ENCODE peak calls at places on chromosomes 6 and 20, in nine cellular contexts. One of them, this sample, is unnamed.

GRCh38 chr20:19047040-19047950 is 165.1 kb upstream of the SLC24A3 start:
- DNase-seq in adrenal gland: no peak
- DNase-seq in body of pancreas: peak
- DNase-seq in endothelial cell of umbilical vein: no peak
- DNase-seq in GM12878: no peak
- DNase-seq in H54: no peak
- DNase-seq in transverse colon: peak
- DNase-seq in GM12891: no peak
- DNase-seq in uterus: peak
- DNase-seq in this sample: no peak

GRCh38 chr20:15925376-15925775 is 647.9 kb downstream of the KIF16B start:
- DNase-seq in adrenal gland: no peak
- DNase-seq in body of pancreas: no peak
- DNase-seq in endothelial cell of umbilical vein: no peak
- DNase-seq in GM12878: no peak
- DNase-seq in H54: no peak
- DNase-seq in transverse colon: no peak
- DNase-seq in GM12891: no peak
- DNase-seq in uterus: no peak
- DNase-seq in this sample: no peak

GRCh38 chr6:18741741-18742140 is 354.6 kb downstream of the RNF144B start:
- DNase-seq in adrenal gland: no peak
- DNase-seq in body of pancreas: no peak
- DNase-seq in endothelial cell of umbilical vein: no peak
- DNase-seq in GM12878: no peak
- DNase-seq in H54: no peak
- DNase-seq in transverse colon: no peak
- DNase-seq in GM12891: no peak
- DNase-seq in uterus: no peak
- DNase-seq in this sample: no peak

GRCh38 chr6:5525209-5525608 is 263.9 kb downstream of the FARS2 start:
- DNase-seq in adrenal gland: no peak
- DNase-seq in body of pancreas: no peak
- DNase-seq in endothelial cell of umbilical vein: peak
- DNase-seq in GM12878: no peak
- DNase-seq in H54: no peak
- DNase-seq in transverse colon: no peak
- DNase-seq in GM12891: no peak
- DNase-seq in uterus: no peak
- DNase-seq in this sample: no peak

GRCh38 chr6:100881707-100882040 is 545 bp upstream of the ASCC3 start:
- DNase-seq in adrenal gland: no peak
- DNase-seq in body of pancreas: no peak
- DNase-seq in endothelial cell of umbilical vein: no peak
- DNase-seq in GM12878: no peak
- DNase-seq in H54: no peak
- DNase-seq in transverse colon: no peak
- DNase-seq in GM12891: no peak
- DNase-seq in uterus: no peak
- DNase-seq in this sample: no peak

GRCh38 chr6:36516991-36517390 is 30.3 kb downstream of the STK38 start:
- DNase-seq in adrenal gland: no peak
- DNase-seq in body of pancreas: no peak
- DNase-seq in endothelial cell of umbilical vein: no peak
- DNase-seq in GM12878: no peak
- DNase-seq in H54: no peak
- DNase-seq in transverse colon: no peak
- DNase-seq in GM12891: no peak
- DNase-seq in uterus: no peak
- DNase-seq in this sample: no peak

GRCh38 chr20:17898548-17898994 is 70.0 kb downstream of the SNX5 start:
- DNase-seq in adrenal gland: peak
- DNase-seq in body of pancreas: peak
- DNase-seq in endothelial cell of umbilical vein: peak
- DNase-seq in GM12878: no peak
- DNase-seq in H54: peak
- DNase-seq in transverse colon: peak
- DNase-seq in GM12891: no peak
- DNase-seq in uterus: peak
- DNase-seq in this sample: peak

GRCh38 chr20:19583532-19584175 is 174.4 kb upstream of the RIN2 start:
- DNase-seq in adrenal gland: peak
- DNase-seq in body of pancreas: peak
- DNase-seq in endothelial cell of umbilical vein: peak
- DNase-seq in GM12878: no peak
- DNase-seq in H54: peak
- DNase-seq in transverse colon: peak
- DNase-seq in GM12891: peak
- DNase-seq in uterus: peak
- DNase-seq in this sample: peak

GRCh38 chr6:32852844-32853540 is 512 bp downstream of the TAP1 start:
- DNase-seq in adrenal gland: peak
- DNase-seq in body of pancreas: peak
- DNase-seq in endothelial cell of umbilical vein: peak
- DNase-seq in GM12878: no peak
- DNase-seq in H54: peak
- DNase-seq in transverse colon: peak
- DNase-seq in GM12891: peak
- DNase-seq in uterus: peak
- DNase-seq in this sample: peak

GRCh38 chr6:56938634-56939294 is 16.1 kb upstream of the BEND6 start:
- DNase-seq in adrenal gland: peak
- DNase-seq in body of pancreas: peak
- DNase-seq in endothelial cell of umbilical vein: peak
- DNase-seq in GM12878: no peak
- DNase-seq in H54: peak
- DNase-seq in transverse colon: no peak
- DNase-seq in GM12891: no peak
- DNase-seq in uterus: peak
- DNase-seq in this sample: no peak

GRCh38 chr6:147676896-147677295 is 168.4 kb downstream of the SAMD5 start:
- DNase-seq in adrenal gland: no peak
- DNase-seq in body of pancreas: no peak
- DNase-seq in endothelial cell of umbilical vein: no peak
- DNase-seq in GM12878: no peak
- DNase-seq in H54: no peak
- DNase-seq in transverse colon: no peak
- DNase-seq in GM12891: no peak
- DNase-seq in uterus: no peak
- DNase-seq in this sample: no peak

GRCh38 chr20:17594443-17594842 is 24.6 kb downstream of the DSTN start:
- DNase-seq in adrenal gland: no peak
- DNase-seq in body of pancreas: peak
- DNase-seq in endothelial cell of umbilical vein: peak
- DNase-seq in GM12878: no peak
- DNase-seq in H54: no peak
- DNase-seq in transverse colon: no peak
- DNase-seq in GM12891: no peak
- DNase-seq in uterus: no peak
- DNase-seq in this sample: no peak

GRCh38 chr20:52826722-52827121 is 145.4 kb upstream of the TSHZ2 start:
- DNase-seq in adrenal gland: no peak
- DNase-seq in body of pancreas: no peak
- DNase-seq in endothelial cell of umbilical vein: no peak
- DNase-seq in GM12878: no peak
- DNase-seq in H54: no peak
- DNase-seq in transverse colon: no peak
- DNase-seq in GM12891: no peak
- DNase-seq in uterus: no peak
- DNase-seq in this sample: no peak

GRCh38 chr6:72421387-72421786 is 200.5 kb upstream of the KCNQ5 start:
- DNase-seq in adrenal gland: no peak
- DNase-seq in body of pancreas: no peak
- DNase-seq in endothelial cell of umbilical vein: no peak
- DNase-seq in GM12878: no peak
- DNase-seq in H54: no peak
- DNase-seq in transverse colon: no peak
- DNase-seq in GM12891: no peak
- DNase-seq in uterus: no peak
- DNase-seq in this sample: no peak

GRCh38 chr6:87847135-87847829 is 145.2 kb upstream of the AKIRIN2 start:
- DNase-seq in adrenal gland: no peak
- DNase-seq in body of pancreas: no peak
- DNase-seq in endothelial cell of umbilical vein: no peak
- DNase-seq in GM12878: no peak
- DNase-seq in H54: no peak
- DNase-seq in transverse colon: no peak
- DNase-seq in GM12891: no peak
- DNase-seq in uterus: no peak
- DNase-seq in this sample: no peak

GRCh38 chr20:43994486-43995100 is 79.9 kb downstream of the TOX2 start:
- DNase-seq in adrenal gland: no peak
- DNase-seq in body of pancreas: no peak
- DNase-seq in endothelial cell of umbilical vein: no peak
- DNase-seq in GM12878: no peak
- DNase-seq in H54: peak
- DNase-seq in transverse colon: no peak
- DNase-seq in GM12891: no peak
- DNase-seq in uterus: no peak
- DNase-seq in this sample: no peak

GRCh38 chr20:59153832-59154231 is 9.8 kb upstream of the ZNF831 start:
- DNase-seq in adrenal gland: no peak
- DNase-seq in body of pancreas: no peak
- DNase-seq in endothelial cell of umbilical vein: no peak
- DNase-seq in GM12878: no peak
- DNase-seq in H54: no peak
- DNase-seq in transverse colon: no peak
- DNase-seq in GM12891: no peak
- DNase-seq in uterus: no peak
- DNase-seq in this sample: no peak

GRCh38 chr20:52630138-52630537 is 342.0 kb upstream of the TSHZ2 start:
- DNase-seq in adrenal gland: no peak
- DNase-seq in body of pancreas: no peak
- DNase-seq in endothelial cell of umbilical vein: no peak
- DNase-seq in GM12878: no peak
- DNase-seq in H54: no peak
- DNase-seq in transverse colon: no peak
- DNase-seq in GM12891: no peak
- DNase-seq in uterus: no peak
- DNase-seq in this sample: no peak

GRCh38 chr6:162177733-162178132 is 549.8 kb downstream of the PRKN start:
- DNase-seq in adrenal gland: peak
- DNase-seq in body of pancreas: peak
- DNase-seq in endothelial cell of umbilical vein: peak
- DNase-seq in GM12878: no peak
- DNase-seq in H54: no peak
- DNase-seq in transverse colon: no peak
- DNase-seq in GM12891: no peak
- DNase-seq in uterus: no peak
- DNase-seq in this sample: no peak

GRCh38 chr20:22411568-22412450 is 172.6 kb downstream of the FOXA2 start:
- DNase-seq in adrenal gland: no peak
- DNase-seq in body of pancreas: peak
- DNase-seq in endothelial cell of umbilical vein: no peak
- DNase-seq in GM12878: no peak
- DNase-seq in H54: no peak
- DNase-seq in transverse colon: no peak
- DNase-seq in GM12891: no peak
- DNase-seq in uterus: peak
- DNase-seq in this sample: peak
- TF ChIP-seq POLR2A in adrenal gland: no peak
- TF ChIP-seq POLR2A in body of pancreas: peak
- TF ChIP-seq POLR2A in endothelial cell of umbilical vein: no peak
- TF ChIP-seq POLR2A in GM12878: no peak
- TF ChIP-seq POLR2A in H54: no peak
- TF ChIP-seq POLR2A in transverse colon: no peak
- TF ChIP-seq POLR2A in GM12891: no peak
- TF ChIP-seq POLR2A in uterus: no peak
- TF ChIP-seq POLR2A in this sample: no peak

GRCh38 chr20:62232194-62232593 is 6.1 kb upstream of the OSBPL2 start:
- DNase-seq in adrenal gland: no peak
- DNase-seq in body of pancreas: no peak
- DNase-seq in endothelial cell of umbilical vein: no peak
- DNase-seq in GM12878: no peak
- DNase-seq in H54: no peak
- DNase-seq in transverse colon: no peak
- DNase-seq in GM12891: no peak
- DNase-seq in uterus: no peak
- DNase-seq in this sample: no peak
- TF ChIP-seq POLR2A in adrenal gland: no peak
- TF ChIP-seq POLR2A in body of pancreas: no peak
- TF ChIP-seq POLR2A in endothelial cell of umbilical vein: no peak
- TF ChIP-seq POLR2A in GM12878: no peak
- TF ChIP-seq POLR2A in H54: no peak
- TF ChIP-seq POLR2A in transverse colon: no peak
- TF ChIP-seq POLR2A in GM12891: no peak
- TF ChIP-seq POLR2A in uterus: no peak
- TF ChIP-seq POLR2A in this sample: no peak

GRCh38 chr6:127266178-127266891 is at the start of gene RNF146:
- DNase-seq in adrenal gland: peak
- DNase-seq in body of pancreas: peak
- DNase-seq in endothelial cell of umbilical vein: peak
- DNase-seq in GM12878: peak
- DNase-seq in H54: peak
- DNase-seq in transverse colon: peak
- DNase-seq in GM12891: peak
- DNase-seq in uterus: peak
- DNase-seq in this sample: peak
- TF ChIP-seq POLR2A in adrenal gland: no peak
- TF ChIP-seq POLR2A in body of pancreas: no peak
- TF ChIP-seq POLR2A in endothelial cell of umbilical vein: no peak
- TF ChIP-seq POLR2A in GM12878: no peak
- TF ChIP-seq POLR2A in H54: no peak
- TF ChIP-seq POLR2A in transverse colon: no peak
- TF ChIP-seq POLR2A in GM12891: no peak
- TF ChIP-seq POLR2A in uterus: no peak
- TF ChIP-seq POLR2A in this sample: no peak

GRCh38 chr6:6890400-6890858 is 217.3 kb upstream of the RREB1 start:
- DNase-seq in adrenal gland: peak
- DNase-seq in body of pancreas: no peak
- DNase-seq in endothelial cell of umbilical vein: no peak
- DNase-seq in GM12878: no peak
- DNase-seq in H54: no peak
- DNase-seq in transverse colon: peak
- DNase-seq in GM12891: no peak
- DNase-seq in uterus: peak
- DNase-seq in this sample: peak

GRCh38 chr6:6892706-6893601 is 214.8 kb upstream of the RREB1 start:
- DNase-seq in adrenal gland: peak
- DNase-seq in body of pancreas: no peak
- DNase-seq in endothelial cell of umbilical vein: no peak
- DNase-seq in GM12878: no peak
- DNase-seq in H54: no peak
- DNase-seq in transverse colon: no peak
- DNase-seq in GM12891: no peak
- DNase-seq in uterus: no peak
- DNase-seq in this sample: no peak

GRCh38 chr6:6891074-6891754 is 216.5 kb upstream of the RREB1 start:
- DNase-seq in adrenal gland: no peak
- DNase-seq in body of pancreas: no peak
- DNase-seq in endothelial cell of umbilical vein: no peak
- DNase-seq in GM12878: no peak
- DNase-seq in H54: no peak
- DNase-seq in transverse colon: peak
- DNase-seq in GM12891: no peak
- DNase-seq in uterus: no peak
- DNase-seq in this sample: peak

GRCh38 chr6:6893701-6894100 is 214.1 kb upstream of the RREB1 start:
- DNase-seq in adrenal gland: no peak
- DNase-seq in body of pancreas: no peak
- DNase-seq in endothelial cell of umbilical vein: no peak
- DNase-seq in GM12878: no peak
- DNase-seq in H54: no peak
- DNase-seq in transverse colon: no peak
- DNase-seq in GM12891: no peak
- DNase-seq in uterus: no peak
- DNase-seq in this sample: no peak

GRCh38 chr6:6891949-6892461 is 215.8 kb upstream of the RREB1 start:
- DNase-seq in adrenal gland: no peak
- DNase-seq in body of pancreas: no peak
- DNase-seq in endothelial cell of umbilical vein: no peak
- DNase-seq in GM12878: no peak
- DNase-seq in H54: no peak
- DNase-seq in transverse colon: no peak
- DNase-seq in GM12891: no peak
- DNase-seq in uterus: no peak
- DNase-seq in this sample: no peak
- TF ChIP-seq POLR2A in adrenal gland: no peak
- TF ChIP-seq POLR2A in body of pancreas: no peak
- TF ChIP-seq POLR2A in endothelial cell of umbilical vein: no peak
- TF ChIP-seq POLR2A in GM12878: no peak
- TF ChIP-seq POLR2A in H54: no peak
- TF ChIP-seq POLR2A in transverse colon: no peak
- TF ChIP-seq POLR2A in GM12891: no peak
- TF ChIP-seq POLR2A in uterus: no peak
- TF ChIP-seq POLR2A in this sample: no peak

This sample was measured in erythroblast.